ENCODE peak calls at places on chromosome 13, in five cellular contexts. One of them, this sample, is unnamed.

GRCh38 chr13:51856027-51856736 is 5.6 kb upstream of the CCDC70 start:
- DNase-seq in MM.1S: no peak
- DNase-seq in GM23248: no peak
- DNase-seq in PC-3: peak; percentile 84
- DNase-seq in SK-N-SH: no peak
- DNase-seq in this sample: no peak

GRCh38 chr13:23796546-23796945 is 92.7 kb downstream of the MIPEP start:
- DNase-seq in PC-3: peak; percentile 58
- DNase-seq in SK-N-SH: no peak
- DNase-seq in MM.1S: no peak
- DNase-seq in GM23248: no peak
- DNase-seq in this sample: no peak

GRCh38 chr13:85659493-85659892 is 139.7 kb downstream of the SLITRK6 start:
- DNase-seq in PC-3: peak; percentile 56
- DNase-seq in SK-N-SH: no peak
- DNase-seq in GM23248: no peak
- DNase-seq in MM.1S: no peak
- DNase-seq in this sample: no peak

GRCh38 chr13:31209172-31209818 is 9.5 kb downstream of the B3GLCT start:
- DNase-seq in GM23248: peak; percentile 79
- DNase-seq in MM.1S: no peak
- DNase-seq in SK-N-SH: peak; percentile 83
- DNase-seq in PC-3: no peak
- DNase-seq in this sample: peak; percentile 69

GRCh38 chr13:79604752-79605151 is 123.8 kb downstream of the NDFIP2 start:
- DNase-seq in MM.1S: no peak
- DNase-seq in GM23248: no peak
- DNase-seq in PC-3: no peak
- DNase-seq in SK-N-SH: no peak
- DNase-seq in this sample: no peak

GRCh38 chr13:90315061-90315460 is 1032.4 kb upstream of the MIR17HG start:
- DNase-seq in GM23248: no peak
- DNase-seq in SK-N-SH: no peak
- DNase-seq in PC-3: no peak
- DNase-seq in MM.1S: no peak
- DNase-seq in this sample: peak; percentile 79

GRCh38 chr13:74134777-74135305 is 637 bp upstream of the KLF12 start:
- DNase-seq in PC-3: peak; percentile 51
- DNase-seq in MM.1S: peak; percentile 74
- DNase-seq in SK-N-SH: peak; percentile 84
- DNase-seq in GM23248: peak; percentile 77
- DNase-seq in this sample: peak; percentile 72

GRCh38 chr13:29924482-29924884 is 74.1 kb upstream of the UBL3 start:
- DNase-seq in GM23248: peak; percentile 89
- DNase-seq in PC-3: peak; percentile 76
- DNase-seq in MM.1S: no peak
- DNase-seq in SK-N-SH: no peak
- DNase-seq in this sample: no peak

GRCh38 chr13:41500501-41500900 is 43.2 kb downstream of the RGCC start:
- DNase-seq in SK-N-SH: no peak
- DNase-seq in GM23248: peak; percentile 55
- DNase-seq in PC-3: peak; percentile 39
- DNase-seq in MM.1S: peak; percentile 34
- DNase-seq in this sample: no peak

GRCh38 chr13:78022164-78022877 is 103.7 kb upstream of the EDNRB start:
- DNase-seq in PC-3: peak; percentile 59
- DNase-seq in GM23248: peak; percentile 65
- DNase-seq in MM.1S: peak; percentile 94
- DNase-seq in SK-N-SH: no peak
- DNase-seq in this sample: no peak

GRCh38 chr13:99822820-99823219 is 148.7 kb downstream of the ZIC5 start:
- DNase-seq in GM23248: no peak
- DNase-seq in PC-3: no peak
- DNase-seq in SK-N-SH: no peak
- DNase-seq in MM.1S: no peak
- DNase-seq in this sample: no peak

GRCh38 chr13:113187263-113187669 is 21.2 kb downstream of the PCID2 start:
- DNase-seq in SK-N-SH: peak; percentile 45
- DNase-seq in MM.1S: no peak
- DNase-seq in PC-3: peak; percentile 98
- DNase-seq in GM23248: peak; percentile 100
- DNase-seq in this sample: no peak

GRCh38 chr13:82720961-82721360 is 1161.3 kb downstream of the SLITRK1 start:
- DNase-seq in MM.1S: no peak
- DNase-seq in PC-3: no peak
- DNase-seq in GM23248: no peak
- DNase-seq in SK-N-SH: no peak
- DNase-seq in this sample: no peak

GRCh38 chr13:26540319-26540718 is 17.2 kb upstream of the WASF3 start:
- DNase-seq in GM23248: no peak
- DNase-seq in PC-3: no peak
- DNase-seq in SK-N-SH: peak; percentile 37
- DNase-seq in MM.1S: no peak
- DNase-seq in this sample: no peak

GRCh38 chr13:98885605-98886004 is 92.3 kb downstream of the DOCK9 start:
- DNase-seq in PC-3: no peak
- DNase-seq in SK-N-SH: no peak
- DNase-seq in MM.1S: no peak
- DNase-seq in GM23248: no peak
- DNase-seq in this sample: no peak

GRCh38 chr13:40490086-40490723 is 176.2 kb downstream of the FOXO1 start:
- DNase-seq in PC-3: no peak
- DNase-seq in GM23248: no peak
- DNase-seq in SK-N-SH: no peak
- DNase-seq in MM.1S: no peak
- DNase-seq in this sample: no peak

GRCh38 chr13:99199541-99200432 is 867 bp upstream of the UBAC2 start:
- DNase-seq in MM.1S: no peak
- DNase-seq in SK-N-SH: no peak
- DNase-seq in GM23248: peak; percentile 55
- DNase-seq in PC-3: no peak
- DNase-seq in this sample: no peak

GRCh38 chr13:39037880-39038568 is at the start of the genes NHLRC3 and PROSER1:
- DNase-seq in SK-N-SH: peak; percentile 87
- DNase-seq in PC-3: peak; percentile 74
- DNase-seq in MM.1S: peak; percentile 76
- DNase-seq in GM23248: peak; percentile 94
- DNase-seq in this sample: peak; percentile 94

GRCh38 chr13:39159393-39159792 is 121.1 kb downstream of the NHLRC3 start:
- DNase-seq in SK-N-SH: no peak
- DNase-seq in MM.1S: no peak
- DNase-seq in PC-3: no peak
- DNase-seq in GM23248: no peak
- DNase-seq in this sample: no peak

GRCh38 chr13:31110617-31111016 is 51.1 kb downstream of the HSPH1 start:
- DNase-seq in MM.1S: no peak
- DNase-seq in GM23248: no peak
- DNase-seq in SK-N-SH: no peak
- DNase-seq in PC-3: no peak
- DNase-seq in this sample: no peak

GRCh38 chr13:36088001-36088400 is 43.2 kb downstream of the DCLK1 start:
- DNase-seq in MM.1S: no peak
- DNase-seq in PC-3: peak; percentile 20
- DNase-seq in GM23248: no peak
- DNase-seq in SK-N-SH: no peak
- DNase-seq in this sample: no peak

GRCh38 chr13:36084131-36084530 is 47.1 kb downstream of the DCLK1 start:
- DNase-seq in MM.1S: no peak
- DNase-seq in GM23248: no peak
- DNase-seq in PC-3: no peak
- DNase-seq in SK-N-SH: no peak
- DNase-seq in this sample: no peak

GRCh38 chr13:36089130-36089529 is 42.1 kb downstream of the DCLK1 start:
- DNase-seq in GM23248: no peak
- DNase-seq in MM.1S: no peak
- DNase-seq in PC-3: no peak
- DNase-seq in SK-N-SH: no peak
- DNase-seq in this sample: no peak

GRCh38 chr13:36088463-36088862 is 42.7 kb downstream of the DCLK1 start:
- DNase-seq in MM.1S: no peak
- DNase-seq in PC-3: no peak
- DNase-seq in GM23248: no peak
- DNase-seq in SK-N-SH: no peak
- DNase-seq in this sample: no peak

DNA sequence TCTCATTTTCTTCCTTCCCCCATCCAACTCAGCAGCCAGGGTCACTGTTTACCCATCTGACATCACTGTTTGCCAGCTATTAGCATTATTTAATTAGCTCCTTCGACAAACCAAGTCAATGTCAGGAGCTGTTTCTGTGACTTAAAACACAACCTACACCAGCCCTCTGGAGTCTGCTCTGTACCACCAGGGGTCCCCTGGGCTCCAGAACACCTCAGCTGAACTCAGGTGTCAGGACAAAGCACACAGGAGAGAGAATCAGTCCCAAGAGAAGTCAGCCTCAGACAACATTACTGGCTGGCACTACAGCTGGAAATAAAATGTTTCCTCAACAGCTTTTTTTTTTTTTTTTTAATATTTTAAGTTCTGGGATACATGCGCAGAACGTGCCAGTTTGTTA is 45.1 kb downstream of the DCLK1 start:
- DNase-seq in GM23248: no peak
- DNase-seq in MM.1S: no peak
- DNase-seq in PC-3: no peak
- DNase-seq in SK-N-SH: peak; percentile 40
- DNase-seq in this sample: peak; percentile 24
- TF ChIP-seq EZH2phosphoT487 in GM23248: no peak
- TF ChIP-seq EZH2phosphoT487 in MM.1S: no peak
- TF ChIP-seq EZH2phosphoT487 in PC-3: no peak
- TF ChIP-seq EZH2phosphoT487 in SK-N-SH: no peak
- TF ChIP-seq EZH2phosphoT487 in this sample: no peak

GRCh38 chr13:47000166-47000565 is 103.3 kb upstream of the HTR2A start:
- DNase-seq in PC-3: peak; percentile 7
- DNase-seq in SK-N-SH: no peak
- DNase-seq in GM23248: peak; percentile 74
- DNase-seq in MM.1S: no peak
- DNase-seq in this sample: no peak

GRCh38 chr13:47008318-47008717 is 111.5 kb upstream of the HTR2A start:
- DNase-seq in MM.1S: no peak
- DNase-seq in SK-N-SH: no peak
- DNase-seq in GM23248: no peak
- DNase-seq in PC-3: no peak
- DNase-seq in this sample: no peak

GRCh38 chr13:47005761-47006414 is 109.0 kb upstream of the HTR2A start:
- DNase-seq in PC-3: peak; percentile 65
- DNase-seq in GM23248: peak; percentile 51
- DNase-seq in SK-N-SH: no peak
- DNase-seq in MM.1S: no peak
- DNase-seq in this sample: no peak

GRCh38 chr13:47004022-47004421 is 107.2 kb upstream of the HTR2A start:
- DNase-seq in MM.1S: no peak
- DNase-seq in GM23248: no peak
- DNase-seq in PC-3: peak; percentile 11
- DNase-seq in SK-N-SH: no peak
- DNase-seq in this sample: peak; percentile 11

GRCh38 chr13:47004552-47004951 is 107.7 kb upstream of the HTR2A start:
- DNase-seq in PC-3: no peak
- DNase-seq in MM.1S: no peak
- DNase-seq in SK-N-SH: no peak
- DNase-seq in GM23248: no peak
- DNase-seq in this sample: no peak
- H3K27me3 ChIP-seq in PC-3: no peaks in the 10 kb centered on the region
- H3K27me3 ChIP-seq in MM.1S: no peaks in the 10 kb centered on the region
- H3K27me3 ChIP-seq in SK-N-SH: no peaks in the 10 kb centered on the region
- H3K27me3 ChIP-seq in GM23248: no peaks in the 10 kb centered on the region
- H3K27me3 ChIP-seq in this sample: no peaks in the 10 kb centered on the region

GRCh38 chr13:76993473-76993872 is 1.6 kb downstream of the CLN5 start:
- DNase-seq in PC-3: no peak
- DNase-seq in GM23248: no peak
- DNase-seq in SK-N-SH: no peak
- DNase-seq in MM.1S: no peak
- DNase-seq in this sample: no peak

GRCh38 chr13:76992548-76993001 is 694 bp downstream of the CLN5 start:
- DNase-seq in MM.1S: peak; percentile 35
- DNase-seq in PC-3: peak; percentile 14
- DNase-seq in GM23248: peak; percentile 65
- DNase-seq in SK-N-SH: peak; percentile 29
- DNase-seq in this sample: peak; percentile 60

GRCh38 chr13:76994281-76994680 is 2.4 kb downstream of the CLN5 start:
- DNase-seq in SK-N-SH: no peak
- DNase-seq in GM23248: peak; percentile 51
- DNase-seq in PC-3: peak; percentile 44
- DNase-seq in MM.1S: no peak
- DNase-seq in this sample: no peak

GRCh38 chr13:76991796-76992547 is at the start of gene CLN5:
- DNase-seq in SK-N-SH: peak; percentile 97
- DNase-seq in MM.1S: peak; percentile 98
- DNase-seq in PC-3: peak; percentile 89
- DNase-seq in GM23248: peak; percentile 98
- DNase-seq in this sample: peak; percentile 94

DNA sequence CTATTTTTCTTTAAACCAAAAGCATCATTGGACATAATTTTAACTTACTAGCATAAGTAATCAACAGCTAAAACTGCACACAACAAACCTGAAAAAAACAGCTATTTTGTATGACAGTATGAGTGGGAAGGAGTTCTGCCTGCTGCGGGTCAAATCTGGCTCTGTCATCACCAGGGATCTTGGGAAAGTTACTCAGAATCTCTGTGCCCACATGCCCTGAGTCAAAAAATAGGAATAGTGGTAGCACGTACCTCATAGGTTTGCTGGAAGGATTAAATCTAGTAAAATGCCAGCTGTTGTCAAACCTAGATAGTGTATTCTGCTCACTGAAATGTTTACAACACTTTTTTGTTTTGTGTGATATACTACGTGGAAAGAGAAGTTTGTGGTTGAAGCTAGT is 1.1 kb downstream of the CLN5 start:
- DNase-seq in GM23248: peak; percentile 86
- DNase-seq in PC-3: peak; percentile 9
- DNase-seq in SK-N-SH: no peak
- DNase-seq in MM.1S: no peak
- DNase-seq in this sample: no peak
- H3K9ac ChIP-seq in GM23248: peak overlapping the region; percentile 98
- H3K9ac ChIP-seq in PC-3: peak overlapping the region; percentile 83
- H3K9ac ChIP-seq in SK-N-SH: peak overlapping the region; percentile 94
- H3K9ac ChIP-seq in MM.1S: peak overlapping the region; percentile 82
- H3K9ac ChIP-seq in this sample: peak overlapping the region; percentile 54

GRCh38 chr13:105177265-105177900 is 1358.1 kb downstream of the EFNB2 start:
- DNase-seq in GM23248: no peak
- DNase-seq in PC-3: no peak
- DNase-seq in MM.1S: peak; percentile 14
- DNase-seq in SK-N-SH: no peak
- DNase-seq in this sample: no peak
- TF ChIP-seq EZH2phosphoT487 in GM23248: no peak
- TF ChIP-seq EZH2phosphoT487 in PC-3: no peak
- TF ChIP-seq EZH2phosphoT487 in MM.1S: no peak
- TF ChIP-seq EZH2phosphoT487 in SK-N-SH: no peak
- TF ChIP-seq EZH2phosphoT487 in this sample: no peak

GRCh38 chr13:28093871-28094270 is 6.5 kb downstream of the FLT3 start:
- DNase-seq in GM23248: no peak
- DNase-seq in SK-N-SH: no peak
- DNase-seq in MM.1S: no peak
- DNase-seq in PC-3: no peak
- DNase-seq in this sample: no peak
- H3K27me3 ChIP-seq in GM23248: peaks cover 52% of the 10 kb centered on the region
- H3K27me3 ChIP-seq in SK-N-SH: peaks cover 30% of the 10 kb centered on the region
- H3K27me3 ChIP-seq in MM.1S: no peaks in the 10 kb centered on the region
- H3K27me3 ChIP-seq in PC-3: peaks cover 47% of the 10 kb centered on the region
- H3K27me3 ChIP-seq in this sample: peaks cover 37% of the 10 kb centered on the region

GRCh38 chr13:27909378-27909777 is 10.4 kb upstream of the PDX1 start:
- DNase-seq in PC-3: no peak
- DNase-seq in GM23248: no peak
- DNase-seq in SK-N-SH: no peak
- DNase-seq in MM.1S: no peak
- DNase-seq in this sample: no peak
- H3K9ac ChIP-seq in PC-3: no peak overlapping the region
- H3K9ac ChIP-seq in GM23248: no peak overlapping the region
- H3K9ac ChIP-seq in SK-N-SH: no peak overlapping the region
- H3K9ac ChIP-seq in MM.1S: no peak overlapping the region
- H3K9ac ChIP-seq in this sample: no peak overlapping the region

This sample was measured in neural progenitor cell.